ENCODE peak calls at places on chromosomes 1 and 21, in six cellular contexts. P is H9, M is IMR-90, H is H1, T is neuronal stem cell, F is mesenchymal stem cell. E is an unnamed sample. For H3K4me1, the result is how much of the 10 kb centered on the place peaks cover.

GRCh38 chr1:224641030-224641429 is 24.9 kb downstream of the CNIH3 start:
- DNase-seq in P (peak), M (no peak), H (peak), T (no peak), F (no peak), E (peak)

GRCh38 chr1:54391450-54392071 is 14.6 kb downstream of the SSBP3 start:
- DNase-seq in P (no peak), M (no peak), H (no peak), T (peak), F (no peak), E (no peak)

GRCh38 chr1:115426271-115426771 is 88.3 kb upstream of the NGF start:
- DNase-seq in P (no peak), M (peak), H (no peak), T (no peak), F (peak), E (peak)

GRCh38 chr21:38683222-38683621 is 122.5 kb upstream of the ETS2 start:
- DNase-seq in P (no peak), M (no peak), H (no peak), T (no peak), F (peak), E (no peak)

GRCh38 chr1:153260980-153261792 is 1.7 kb downstream of the LORICRIN start:
- DNase-seq in P (peak), M (no peak), H (peak), T (peak), F (peak), E (peak)

GRCh38 chr1:59046730-59047157 is 250.2 kb upstream of the FGGY start:
- DNase-seq in P (no peak), M (peak), H (no peak), T (no peak), F (peak), E (peak)

GRCh38 chr1:16677552-16678423 is 11.0 kb upstream of the RNU1-3 start:
- DNase-seq in P (peak), M (peak), H (peak), T (peak), F (peak), E (peak)

GRCh38 chr1:53878492-53879105 is 11.0 kb downstream of the YIPF1 start:
- DNase-seq in P (no peak), M (peak), H (no peak), T (peak), F (peak), E (peak)

GRCh38 chr1:51671527-51672325 is 54.8 kb downstream of the OSBPL9 start:
- DNase-seq in P (no peak), M (peak), H (no peak), T (no peak), F (peak), E (peak)

GRCh38 chr21:21605502-21605901 is 607.3 kb downstream of the NCAM2 start:
- DNase-seq in P (no peak), M (no peak), H (no peak), T (no peak), F (no peak), E (no peak)

GRCh38 chr1:236002572-236002971 is 62.3 kb downstream of the NID1 start:
- DNase-seq in P (no peak), M (no peak), H (no peak), T (no peak), F (no peak), E (peak)

GRCh38 chr1:10663668-10664035 is 132.8 kb downstream of the CASZ1 start:
- DNase-seq in P (peak), M (peak), H (peak), T (no peak), F (peak), E (peak)

GRCh38 chr1:10665930-10666850 is 130.3 kb downstream of the CASZ1 start:
- DNase-seq in P (no peak), M (no peak), H (no peak), T (no peak), F (no peak), E (no peak)

GRCh38 chr1:10664251-10664650 is 132.2 kb downstream of the CASZ1 start:
- DNase-seq in P (peak), M (no peak), H (no peak), T (peak), F (no peak), E (no peak)

GRCh38 chr1:10662824-10663667 is 133.4 kb downstream of the CASZ1 start:
- DNase-seq in P (no peak), M (no peak), H (no peak), T (no peak), F (no peak), E (no peak)

DNA sequence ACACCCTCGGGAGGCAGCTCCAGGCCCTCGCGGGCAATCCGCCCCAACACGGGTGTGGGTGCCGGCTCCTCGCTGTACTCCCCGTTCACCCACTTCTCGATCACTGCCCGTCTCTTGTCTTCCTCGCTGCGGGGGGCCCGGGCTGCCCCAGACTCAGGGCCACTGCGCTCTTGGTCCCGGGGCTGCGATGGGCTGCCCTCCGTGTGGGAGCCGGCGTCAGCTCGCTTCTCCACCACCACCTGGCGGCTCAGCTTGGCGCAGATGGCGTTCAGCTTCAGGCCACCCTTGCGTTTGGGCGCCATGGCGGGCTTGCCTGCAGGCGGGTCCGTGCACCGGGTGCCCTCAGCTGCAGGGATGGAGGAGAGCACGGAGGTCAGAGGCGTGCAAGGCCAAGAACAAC is 131.2 kb downstream of the CASZ1 start:
- DNase-seq in P (no peak), M (no peak), H (no peak), T (no peak), F (no peak), E (no peak)
- H2BK15ac ChIP-seq in P (no peak), M (no peak), H (no peak), T (peak), F (no peak), E (no peak)

GRCh38 chr21:19122371-19122770 is 718.8 kb upstream of the TMPRSS15 start:
- DNase-seq in P (no peak), M (no peak), H (no peak), T (no peak), F (no peak), E (no peak)

GRCh38 chr21:19123525-19123924 is 719.9 kb upstream of the TMPRSS15 start:
- DNase-seq in P (no peak), M (no peak), H (no peak), T (no peak), F (no peak), E (no peak)

GRCh38 chr21:19123053-19123452 is 719.5 kb upstream of the TMPRSS15 start:
- DNase-seq in P (no peak), M (no peak), H (no peak), T (no peak), F (no peak), E (no peak)

DNA sequence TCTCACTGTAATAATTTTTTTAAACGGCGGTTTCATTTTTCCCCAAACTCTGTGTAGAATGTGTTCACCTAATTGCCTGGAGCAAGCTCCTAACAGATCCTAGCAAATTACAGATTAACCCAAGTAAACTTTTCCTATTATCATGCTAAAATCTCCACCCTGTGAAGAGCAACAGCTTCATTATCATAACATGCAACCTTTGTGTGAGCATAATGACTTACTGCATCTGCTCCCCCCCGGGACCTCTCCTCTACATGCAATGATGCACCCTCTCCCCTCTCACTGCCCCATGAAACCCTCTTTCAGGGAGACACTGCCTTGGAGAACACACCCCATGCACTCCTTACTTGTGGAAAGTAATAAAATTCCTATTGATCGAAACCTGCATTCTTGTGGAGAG is 717.0 kb upstream of the TMPRSS15 start:
- DNase-seq in P (peak), M (no peak), H (peak), T (no peak), F (no peak), E (peak)
- H3K18ac ChIP-seq in P (no peak), M (no peak), H (no peak), T (no peak), F (no peak), E (no peak)

GRCh38 chr1:206909167-206909882 is 12.1 kb downstream of the IL24 start:
- DNase-seq in P (peak), M (no peak), H (peak), T (no peak), F (no peak), E (peak)
- H3K4me1 ChIP-seq in P (under half), M (under half), H (under half), T (under half), F (under half), E (under half)

DNA sequence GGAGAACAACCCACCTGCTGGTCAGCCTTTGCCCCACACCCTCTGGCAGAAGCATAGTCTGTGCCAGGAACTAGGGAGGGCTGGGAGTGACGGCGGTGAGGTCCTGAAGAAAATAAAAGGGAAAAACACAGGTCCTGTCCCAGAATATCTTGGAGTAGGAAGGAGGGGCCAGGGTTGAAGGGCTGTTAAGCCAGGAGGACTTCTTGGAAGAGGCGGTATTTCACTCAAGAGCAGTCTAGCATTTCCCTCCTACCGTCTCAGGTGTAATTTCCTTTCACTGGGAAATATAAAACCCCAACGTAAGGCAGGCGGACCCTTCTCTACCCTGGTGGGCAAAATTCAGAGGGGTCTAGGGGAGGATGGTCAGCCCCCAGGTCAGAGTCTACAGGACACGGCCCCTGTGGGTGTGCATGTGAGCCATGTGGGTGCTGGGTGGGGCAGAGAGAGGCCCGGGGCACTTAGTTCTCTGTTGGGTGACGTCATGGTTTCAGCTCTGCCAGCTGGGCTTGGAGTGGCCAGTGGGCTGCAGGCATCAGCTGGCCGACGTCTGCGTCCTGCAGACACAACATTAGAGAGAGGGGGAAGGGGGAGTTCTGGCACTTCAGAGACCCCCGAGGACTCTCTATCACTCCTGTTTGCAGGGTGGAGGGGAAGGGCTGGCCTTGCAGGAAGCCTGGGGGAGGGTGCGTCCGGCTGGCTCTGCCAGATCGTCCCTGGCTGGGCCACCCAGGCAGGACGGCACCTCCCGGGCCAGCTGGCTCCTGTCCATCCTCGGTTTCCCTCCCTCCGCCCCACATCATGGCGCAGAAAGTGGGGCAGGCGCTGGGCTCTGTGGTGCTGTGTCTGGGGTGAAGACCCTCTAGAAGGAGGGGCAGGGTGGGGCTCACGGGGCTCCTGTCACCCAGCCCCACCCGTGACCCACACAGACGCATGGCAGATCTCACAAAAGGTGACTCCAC is 73.0 kb upstream of the TTC34 start:
- DNase-seq in P (no peak), M (no peak), H (no peak), T (no peak), F (no peak), E (no peak)
- H2BK15ac ChIP-seq in P (no peak), M (no peak), H (no peak), T (no peak), F (no peak), E (no peak)

E was measured in mesendoderm.